ENCODE peak calls at places on chromosomes 3 and 15, in nine cellular contexts. One of them, this sample, is unnamed.

GRCh38 chr3:178684881-178685590 is 148.8 kb downstream of the KCNMB2 start:
- DNase-seq in activated naive CD4-positive, alpha-beta T cell: no peak
- DNase-seq in CD4-positive, alpha-beta T cell: no peak
- DNase-seq in iris pigment epithelial cell: no peak
- DNase-seq in fibroblast of gingiva: no peak
- DNase-seq in CD8-positive, alpha-beta memory T cell: no peak
- DNase-seq in GM12878: no peak
- DNase-seq in activated gamma-delta T cell treated with anti-CD3 and anti-CD28 coated beads, Interleukin-2, amount 50 U/mL, for 16 hours: no peak
- DNase-seq in GM13977: no peak
- DNase-seq in this sample: peak; percentile 25

GRCh38 chr3:85875589-85875988 is 916.8 kb downstream of the CADM2 start:
- DNase-seq in activated naive CD4-positive, alpha-beta T cell: no peak
- DNase-seq in CD4-positive, alpha-beta T cell: no peak
- DNase-seq in iris pigment epithelial cell: no peak
- DNase-seq in fibroblast of gingiva: no peak
- DNase-seq in CD8-positive, alpha-beta memory T cell: no peak
- DNase-seq in GM12878: no peak
- DNase-seq in activated gamma-delta T cell treated with anti-CD3 and anti-CD28 coated beads, Interleukin-2, amount 50 U/mL, for 16 hours: no peak
- DNase-seq in GM13977: no peak
- DNase-seq in this sample: no peak

GRCh38 chr15:94375997-94376396 is 144.6 kb downstream of the MCTP2 start:
- DNase-seq in activated naive CD4-positive, alpha-beta T cell: no peak
- DNase-seq in CD4-positive, alpha-beta T cell: no peak
- DNase-seq in iris pigment epithelial cell: no peak
- DNase-seq in fibroblast of gingiva: no peak
- DNase-seq in CD8-positive, alpha-beta memory T cell: no peak
- DNase-seq in GM12878: no peak
- DNase-seq in activated gamma-delta T cell treated with anti-CD3 and anti-CD28 coated beads, Interleukin-2, amount 50 U/mL, for 16 hours: no peak
- DNase-seq in GM13977: no peak
- DNase-seq in this sample: no peak

GRCh38 chr3:144033235-144033579 is 61.6 kb downstream of the DIPK2A start:
- DNase-seq in activated naive CD4-positive, alpha-beta T cell: no peak
- DNase-seq in CD4-positive, alpha-beta T cell: no peak
- DNase-seq in iris pigment epithelial cell: no peak
- DNase-seq in fibroblast of gingiva: no peak
- DNase-seq in CD8-positive, alpha-beta memory T cell: no peak
- DNase-seq in GM12878: no peak
- DNase-seq in activated gamma-delta T cell treated with anti-CD3 and anti-CD28 coated beads, Interleukin-2, amount 50 U/mL, for 16 hours: no peak
- DNase-seq in GM13977: no peak
- DNase-seq in this sample: no peak

GRCh38 chr3:132432639-132433038 is 15.3 kb downstream of the DNAJC13 start:
- DNase-seq in activated naive CD4-positive, alpha-beta T cell: no peak
- DNase-seq in CD4-positive, alpha-beta T cell: no peak
- DNase-seq in iris pigment epithelial cell: peak; percentile 90
- DNase-seq in fibroblast of gingiva: peak; percentile 43
- DNase-seq in CD8-positive, alpha-beta memory T cell: no peak
- DNase-seq in GM12878: no peak
- DNase-seq in activated gamma-delta T cell treated with anti-CD3 and anti-CD28 coated beads, Interleukin-2, amount 50 U/mL, for 16 hours: no peak
- DNase-seq in GM13977: no peak
- DNase-seq in this sample: peak; percentile 80

GRCh38 chr3:28077566-28077965 is 163.9 kb upstream of the CMC1 start:
- DNase-seq in activated naive CD4-positive, alpha-beta T cell: no peak
- DNase-seq in CD4-positive, alpha-beta T cell: no peak
- DNase-seq in iris pigment epithelial cell: peak; percentile 25
- DNase-seq in fibroblast of gingiva: peak; percentile 36
- DNase-seq in CD8-positive, alpha-beta memory T cell: no peak
- DNase-seq in GM12878: no peak
- DNase-seq in activated gamma-delta T cell treated with anti-CD3 and anti-CD28 coated beads, Interleukin-2, amount 50 U/mL, for 16 hours: no peak
- DNase-seq in GM13977: no peak
- DNase-seq in this sample: peak; percentile 9

GRCh38 chr3:46895761-46896160 is 18.2 kb downstream of the PTH1R start:
- DNase-seq in activated naive CD4-positive, alpha-beta T cell: no peak
- DNase-seq in CD4-positive, alpha-beta T cell: no peak
- DNase-seq in iris pigment epithelial cell: no peak
- DNase-seq in fibroblast of gingiva: no peak
- DNase-seq in CD8-positive, alpha-beta memory T cell: no peak
- DNase-seq in GM12878: no peak
- DNase-seq in activated gamma-delta T cell treated with anti-CD3 and anti-CD28 coated beads, Interleukin-2, amount 50 U/mL, for 16 hours: no peak
- DNase-seq in GM13977: no peak
- DNase-seq in this sample: no peak

GRCh38 chr15:70266412-70267089 is 168.8 kb upstream of the TLE3 start:
- DNase-seq in activated naive CD4-positive, alpha-beta T cell: no peak
- DNase-seq in CD4-positive, alpha-beta T cell: no peak
- DNase-seq in iris pigment epithelial cell: peak; percentile 34
- DNase-seq in fibroblast of gingiva: no peak
- DNase-seq in CD8-positive, alpha-beta memory T cell: no peak
- DNase-seq in GM12878: no peak
- DNase-seq in activated gamma-delta T cell treated with anti-CD3 and anti-CD28 coated beads, Interleukin-2, amount 50 U/mL, for 16 hours: no peak
- DNase-seq in GM13977: no peak
- DNase-seq in this sample: no peak

GRCh38 chr3:11904157-11904556 is 57.5 kb upstream of the TAMM41 start:
- DNase-seq in activated naive CD4-positive, alpha-beta T cell: no peak
- DNase-seq in CD4-positive, alpha-beta T cell: no peak
- DNase-seq in iris pigment epithelial cell: no peak
- DNase-seq in fibroblast of gingiva: no peak
- DNase-seq in CD8-positive, alpha-beta memory T cell: no peak
- DNase-seq in GM12878: no peak
- DNase-seq in activated gamma-delta T cell treated with anti-CD3 and anti-CD28 coated beads, Interleukin-2, amount 50 U/mL, for 16 hours: no peak
- DNase-seq in GM13977: no peak
- DNase-seq in this sample: no peak

GRCh38 chr15:53412542-53412941 is 346.9 kb downstream of the WDR72 start:
- DNase-seq in activated naive CD4-positive, alpha-beta T cell: no peak
- DNase-seq in CD4-positive, alpha-beta T cell: no peak
- DNase-seq in iris pigment epithelial cell: no peak
- DNase-seq in fibroblast of gingiva: no peak
- DNase-seq in CD8-positive, alpha-beta memory T cell: no peak
- DNase-seq in GM12878: no peak
- DNase-seq in activated gamma-delta T cell treated with anti-CD3 and anti-CD28 coated beads, Interleukin-2, amount 50 U/mL, for 16 hours: no peak
- DNase-seq in GM13977: no peak
- DNase-seq in this sample: no peak

GRCh38 chr15:38864827-38865604 is 300.4 kb upstream of the RASGRP1 start:
- DNase-seq in activated naive CD4-positive, alpha-beta T cell: no peak
- DNase-seq in CD4-positive, alpha-beta T cell: no peak
- DNase-seq in iris pigment epithelial cell: peak; percentile 69
- DNase-seq in fibroblast of gingiva: peak; percentile 99
- DNase-seq in CD8-positive, alpha-beta memory T cell: no peak
- DNase-seq in GM12878: no peak
- DNase-seq in activated gamma-delta T cell treated with anti-CD3 and anti-CD28 coated beads, Interleukin-2, amount 50 U/mL, for 16 hours: no peak
- DNase-seq in GM13977: no peak
- DNase-seq in this sample: no peak

GRCh38 chr15:77768107-77768506 is 135.4 kb upstream of the LINGO1 start:
- DNase-seq in activated naive CD4-positive, alpha-beta T cell: no peak
- DNase-seq in CD4-positive, alpha-beta T cell: no peak
- DNase-seq in iris pigment epithelial cell: no peak
- DNase-seq in fibroblast of gingiva: no peak
- DNase-seq in CD8-positive, alpha-beta memory T cell: no peak
- DNase-seq in GM12878: no peak
- DNase-seq in activated gamma-delta T cell treated with anti-CD3 and anti-CD28 coated beads, Interleukin-2, amount 50 U/mL, for 16 hours: no peak
- DNase-seq in GM13977: no peak
- DNase-seq in this sample: no peak

GRCh38 chr3:169550284-169550683 is 113.2 kb downstream of the MECOM start:
- DNase-seq in activated naive CD4-positive, alpha-beta T cell: no peak
- DNase-seq in CD4-positive, alpha-beta T cell: no peak
- DNase-seq in iris pigment epithelial cell: no peak
- DNase-seq in fibroblast of gingiva: no peak
- DNase-seq in CD8-positive, alpha-beta memory T cell: no peak
- DNase-seq in GM12878: no peak
- DNase-seq in activated gamma-delta T cell treated with anti-CD3 and anti-CD28 coated beads, Interleukin-2, amount 50 U/mL, for 16 hours: no peak
- DNase-seq in GM13977: no peak
- DNase-seq in this sample: no peak

GRCh38 chr3:170100937-170101336 is 63.1 kb downstream of the GPR160 start:
- DNase-seq in activated naive CD4-positive, alpha-beta T cell: no peak
- DNase-seq in CD4-positive, alpha-beta T cell: no peak
- DNase-seq in iris pigment epithelial cell: no peak
- DNase-seq in fibroblast of gingiva: no peak
- DNase-seq in CD8-positive, alpha-beta memory T cell: no peak
- DNase-seq in GM12878: no peak
- DNase-seq in activated gamma-delta T cell treated with anti-CD3 and anti-CD28 coated beads, Interleukin-2, amount 50 U/mL, for 16 hours: no peak
- DNase-seq in GM13977: no peak
- DNase-seq in this sample: no peak

GRCh38 chr15:78739996-78740903 is 71.0 kb downstream of the ADAMTS7 start:
- DNase-seq in activated naive CD4-positive, alpha-beta T cell: no peak
- DNase-seq in CD4-positive, alpha-beta T cell: no peak
- DNase-seq in iris pigment epithelial cell: peak; percentile 28
- DNase-seq in fibroblast of gingiva: no peak
- DNase-seq in CD8-positive, alpha-beta memory T cell: no peak
- DNase-seq in GM12878: no peak
- DNase-seq in activated gamma-delta T cell treated with anti-CD3 and anti-CD28 coated beads, Interleukin-2, amount 50 U/mL, for 16 hours: no peak
- DNase-seq in GM13977: no peak
- DNase-seq in this sample: peak; percentile 31

GRCh38 chr3:69121950-69122349 is 445 bp downstream of the LMOD3 start:
- DNase-seq in activated naive CD4-positive, alpha-beta T cell: no peak
- DNase-seq in CD4-positive, alpha-beta T cell: no peak
- DNase-seq in iris pigment epithelial cell: no peak
- DNase-seq in fibroblast of gingiva: no peak
- DNase-seq in CD8-positive, alpha-beta memory T cell: no peak
- DNase-seq in GM12878: no peak
- DNase-seq in activated gamma-delta T cell treated with anti-CD3 and anti-CD28 coated beads, Interleukin-2, amount 50 U/mL, for 16 hours: no peak
- DNase-seq in GM13977: no peak
- DNase-seq in this sample: no peak

GRCh38 chr3:5007873-5008272 is 28.6 kb downstream of the BHLHE40 start:
- DNase-seq in activated naive CD4-positive, alpha-beta T cell: no peak
- DNase-seq in CD4-positive, alpha-beta T cell: no peak
- DNase-seq in iris pigment epithelial cell: no peak
- DNase-seq in fibroblast of gingiva: no peak
- DNase-seq in CD8-positive, alpha-beta memory T cell: no peak
- DNase-seq in GM12878: no peak
- DNase-seq in activated gamma-delta T cell treated with anti-CD3 and anti-CD28 coated beads, Interleukin-2, amount 50 U/mL, for 16 hours: no peak
- DNase-seq in GM13977: no peak
- DNase-seq in this sample: no peak

GRCh38 chr15:90654233-90655124 is 62.7 kb upstream of the BLM start:
- DNase-seq in activated naive CD4-positive, alpha-beta T cell: no peak
- DNase-seq in CD4-positive, alpha-beta T cell: no peak
- DNase-seq in iris pigment epithelial cell: no peak
- DNase-seq in fibroblast of gingiva: no peak
- DNase-seq in CD8-positive, alpha-beta memory T cell: no peak
- DNase-seq in GM12878: no peak
- DNase-seq in activated gamma-delta T cell treated with anti-CD3 and anti-CD28 coated beads, Interleukin-2, amount 50 U/mL, for 16 hours: no peak
- DNase-seq in GM13977: no peak
- DNase-seq in this sample: peak; percentile 41

This sample was measured in M059J.